ENCODE peak calls at places on chromosomes 6 and 20, in nine cellular contexts. L is ovary, O is left lobe of liver, H is T-helper 22 cell, K is HEK293T, B is AG08396, R is NCI-H524 treated with DMSO at 0.1 percent for 48 hours, V is naive B cell, C is choroid plexus epithelial cell. U is an unnamed sample.

GRCh38 chr20:63752411-63753101 is 13.0 kb downstream of the SLC2A4RG start:
- DNase-seq in L (no peak), O (no peak), H (no peak), K (no peak), B (no peak), R (no peak), V (no peak), C (no peak), U (no peak)

GRCh38 chr6:112667427-112667826 is 320.3 kb downstream of the RFPL4B start:
- DNase-seq in L (no peak), O (no peak), H (no peak), K (no peak), B (no peak), R (no peak), V (no peak), C (no peak), U (no peak)

GRCh38 chr6:79570802-79571367 is 33.7 kb upstream of the LCA5 start:
- DNase-seq in L (no peak), O (no peak), H (no peak), K (peak), B (peak), R (no peak), V (peak), C (peak), U (peak)

GRCh38 chr6:169785566-169785965 is 34.1 kb downstream of the ERMARD start:
- DNase-seq in L (no peak), O (no peak), H (no peak), K (no peak), B (no peak), R (no peak), V (no peak), C (no peak), U (no peak)

GRCh38 chr6:110550353-110550752 is 73.9 kb upstream of the SLC22A16 start:
- DNase-seq in L (no peak), O (no peak), H (no peak), K (no peak), B (no peak), R (no peak), V (no peak), C (no peak), U (no peak)

GRCh38 chr20:57022306-57022705 is 244.1 kb downstream of the BMP7 start:
- DNase-seq in L (no peak), O (no peak), H (no peak), K (no peak), B (no peak), R (no peak), V (no peak), C (no peak), U (no peak)

GRCh38 chr20:57047281-57048026 is 219.0 kb downstream of the BMP7 start:
- DNase-seq in L (no peak), O (no peak), H (no peak), K (peak), B (no peak), R (no peak), V (no peak), C (no peak), U (no peak)

GRCh38 chr6:158567152-158567551 is 7.3 kb downstream of the TMEM181 start:
- DNase-seq in L (no peak), O (no peak), H (no peak), K (no peak), B (no peak), R (no peak), V (no peak), C (no peak), U (no peak)

GRCh38 chr20:46011631-46012482 is 3.1 kb downstream of the MMP9 start:
- DNase-seq in L (no peak), O (peak), H (no peak), K (peak), B (peak), R (no peak), V (no peak), C (peak), U (peak)

GRCh38 chr20:5735845-5736530 is 14.2 kb upstream of the SHLD1 start:
- DNase-seq in L (peak), O (no peak), H (no peak), K (no peak), B (no peak), R (peak), V (no peak), C (no peak), U (no peak)

GRCh38 chr20:1802385-1803215 is 92.6 kb upstream of the SIRPA start:
- DNase-seq in L (peak), O (peak), H (no peak), K (peak), B (peak), R (no peak), V (peak), C (peak), U (peak)

GRCh38 chr6:134373282-134373922 is 55.5 kb upstream of the SGK1 start:
- DNase-seq in L (peak), O (no peak), H (no peak), K (no peak), B (peak), R (no peak), V (peak), C (peak), U (peak)

GRCh38 chr20:25706793-25707192 is 10.1 kb upstream of the ZNF337 start:
- DNase-seq in L (no peak), O (no peak), H (no peak), K (no peak), B (no peak), R (no peak), V (peak), C (no peak), U (no peak)

GRCh38 chr6:6556738-6557503 is 31.6 kb upstream of the LY86 start:
- DNase-seq in L (no peak), O (no peak), H (no peak), K (peak), B (peak), R (no peak), V (peak), C (peak), U (peak)

GRCh38 chr6:104689551-104690205 is 170.0 kb downstream of the HACE1 start:
- DNase-seq in L (no peak), O (no peak), H (no peak), K (no peak), B (peak), R (peak), V (no peak), C (peak), U (no peak)

GRCh38 chr6:34359438-34360158 is 32.9 kb downstream of the NUDT3 start:
- DNase-seq in L (no peak), O (no peak), H (no peak), K (no peak), B (no peak), R (peak), V (no peak), C (peak), U (no peak)

GRCh38 chr20:10077886-10078285 is 43.1 kb downstream of the ANKEF1 start:
- DNase-seq in L (no peak), O (no peak), H (no peak), K (no peak), B (no peak), R (no peak), V (no peak), C (no peak), U (no peak)

GRCh38 chr6:24910850-24911712 is 24.7 kb downstream of the RIPOR2 start:
- DNase-seq in L (peak), O (no peak), H (peak), K (peak), B (peak), R (peak), V (peak), C (peak), U (peak)

GRCh38 chr6:135280375-135281136 is 99.4 kb downstream of the MYB start:
- DNase-seq in L (no peak), O (no peak), H (no peak), K (no peak), B (no peak), R (no peak), V (peak), C (no peak), U (no peak)

U was measured in ACHN.